ENCODE peak calls at places on chromosomes 5 and 9, in nine cellular contexts. B, G, A, C, P, L, E, R and Y are unnamed samples.

GRCh38 chr9:114852050-114852594 is 46.3 kb upstream of the TNFSF15 start:
- DNase-seq in C (no peak), B (no peak), G (no peak), R (peak; percentile 29), E (peak; percentile 66), L (no peak), P (peak; percentile 68), A (no peak), Y (no peak)

GRCh38 chr9:4857163-4857562 is 64.4 kb downstream of the RCL1 start:
- DNase-seq in P (no peak), G (no peak), E (no peak), L (no peak), B (no peak), R (no peak), C (no peak), A (no peak), Y (no peak)

GRCh38 chr9:123058834-123059233 is 25.4 kb downstream of the GPR21 start:
- DNase-seq in G (no peak), C (no peak), L (no peak), P (peak; percentile 65), B (no peak), R (no peak), A (no peak), E (no peak), Y (no peak)

GRCh38 chr9:119284118-119284517 is 85.1 kb downstream of the BRINP1 start:
- DNase-seq in E (no peak), B (no peak), P (no peak), R (no peak), G (peak; percentile 6), L (no peak), C (no peak), A (no peak), Y (no peak)

GRCh38 chr5:80057121-80057520 is 22.0 kb downstream of the THBS4 start:
- DNase-seq in E (no peak), L (no peak), P (no peak), C (no peak), R (no peak), B (no peak), G (no peak), A (no peak), Y (no peak)

GRCh38 chr5:142316051-142316450 is 8.8 kb downstream of the SPRY4 start:
- DNase-seq in L (no peak), A (no peak), C (no peak), P (no peak), R (no peak), E (no peak), G (no peak), B (no peak), Y (no peak)

GRCh38 chr9:15262581-15262980 is 44.4 kb downstream of the TTC39B start:
- DNase-seq in P (no peak), A (no peak), E (no peak), L (no peak), C (no peak), R (no peak), G (no peak), B (no peak), Y (no peak)

GRCh38 chr9:99105152-99106043 is 485 bp downstream of the TGFBR1 start:
- DNase-seq in R (peak; percentile 65), P (peak; percentile 90), C (peak; percentile 89), G (peak; percentile 52), A (peak; percentile 87), L (peak; percentile 88), E (peak; percentile 95), B (no peak), Y (peak; percentile 62)

GRCh38 chr5:139251281-139251687 is 42.3 kb upstream of the MATR3 start:
- DNase-seq in A (no peak), G (no peak), E (no peak), L (no peak), R (no peak), P (no peak), B (no peak), C (no peak), Y (no peak)

GRCh38 chr9:110538169-110538568 is 41.4 kb downstream of the SVEP1 start:
- DNase-seq in C (no peak), E (no peak), L (no peak), A (no peak), R (no peak), G (no peak), B (no peak), P (no peak), Y (no peak)

GRCh38 chr5:168822745-168823281 is 243.6 kb upstream of the PANK3 start:
- DNase-seq in L (no peak), R (no peak), G (no peak), E (no peak), A (no peak), B (no peak), C (no peak), P (no peak), Y (peak; percentile 46)

GRCh38 chr9:137316012-137316981 is 14.2 kb upstream of the NRARP start:
- DNase-seq in R (peak; percentile 15), L (peak; percentile 55), B (no peak), C (peak; percentile 74), A (peak; percentile 67), G (no peak), E (no peak), P (no peak), Y (peak; percentile 53)
- TF ChIP-seq POLR2A in R (no peak), L (no peak), B (no peak), C (no peak), A (no peak), G (no peak), E (no peak), P (no peak), Y (no peak)

GRCh38 chr9:125534934-125535701 is 171.9 kb downstream of the MAPKAP1 start:
- DNase-seq in B (no peak), A (no peak), C (no peak), G (no peak), E (peak; percentile 29), L (no peak), P (no peak), R (no peak), Y (no peak)
- H3K27ac ChIP-seq in B (no peak overlapping the region), A (no peak overlapping the region), C (peak overlapping the region; percentile 83), G (no peak overlapping the region), E (no peak overlapping the region), L (no peak overlapping the region), P (no peak overlapping the region), R (no peak overlapping the region), Y (no peak overlapping the region)

GRCh38 chr5:92559743-92560142 is 1021.3 kb downstream of the NR2F1-AS1 start:
- DNase-seq in C (no peak), L (no peak), G (no peak), P (no peak), B (peak; percentile 51), R (no peak), A (no peak), E (no peak), Y (no peak)
- TF ChIP-seq CTCF in C (no peak), L (no peak), G (no peak), P (no peak), B (peak; percentile 41), R (no peak), A (no peak), E (no peak), Y (no peak)

DNA sequence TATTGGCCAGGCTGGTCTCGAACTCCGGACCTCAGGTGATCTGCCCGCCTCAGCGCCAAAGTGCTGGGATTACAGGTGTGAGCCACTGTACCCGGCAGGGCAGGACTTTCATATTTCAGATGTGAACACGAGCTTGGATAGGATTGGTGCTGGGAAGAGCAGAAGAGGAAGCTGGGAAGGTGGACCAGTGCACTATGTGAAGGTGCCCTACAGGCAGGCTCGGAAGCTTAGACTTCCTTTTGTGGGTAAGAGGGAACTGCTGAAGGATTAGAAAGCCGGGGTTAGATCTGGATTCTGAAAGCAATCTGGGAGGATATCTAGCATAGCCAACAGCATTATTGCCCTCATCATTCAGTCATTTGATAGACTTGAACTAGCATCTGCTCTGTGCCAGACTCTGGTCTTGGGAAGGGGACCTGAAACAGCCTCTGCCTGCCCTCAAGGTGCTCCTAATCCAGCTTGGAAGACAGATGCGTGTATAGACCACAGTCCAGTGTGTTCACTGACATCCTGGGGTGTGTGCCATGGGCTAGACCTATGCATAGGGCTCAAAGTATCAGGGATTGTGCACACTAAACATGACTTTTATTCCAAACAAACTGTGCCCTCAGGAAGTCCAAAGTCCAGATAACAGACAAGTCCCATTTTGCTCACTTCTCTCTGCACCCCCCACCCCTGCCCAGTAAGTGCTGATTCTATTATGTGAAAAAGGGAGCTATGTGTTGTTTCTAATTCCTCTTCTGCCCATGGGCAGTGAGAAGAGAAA is 637 bp downstream of the CBY3 start:
- DNase-seq in E (no peak), C (no peak), P (no peak), L (no peak), B (no peak), A (no peak), G (peak; percentile 98), R (no peak), Y (no peak)
- TF ChIP-seq POLR2A in E (no peak), C (no peak), P (no peak), L (no peak), B (no peak), A (no peak), G (no peak), R (no peak), Y (no peak)

DNA sequence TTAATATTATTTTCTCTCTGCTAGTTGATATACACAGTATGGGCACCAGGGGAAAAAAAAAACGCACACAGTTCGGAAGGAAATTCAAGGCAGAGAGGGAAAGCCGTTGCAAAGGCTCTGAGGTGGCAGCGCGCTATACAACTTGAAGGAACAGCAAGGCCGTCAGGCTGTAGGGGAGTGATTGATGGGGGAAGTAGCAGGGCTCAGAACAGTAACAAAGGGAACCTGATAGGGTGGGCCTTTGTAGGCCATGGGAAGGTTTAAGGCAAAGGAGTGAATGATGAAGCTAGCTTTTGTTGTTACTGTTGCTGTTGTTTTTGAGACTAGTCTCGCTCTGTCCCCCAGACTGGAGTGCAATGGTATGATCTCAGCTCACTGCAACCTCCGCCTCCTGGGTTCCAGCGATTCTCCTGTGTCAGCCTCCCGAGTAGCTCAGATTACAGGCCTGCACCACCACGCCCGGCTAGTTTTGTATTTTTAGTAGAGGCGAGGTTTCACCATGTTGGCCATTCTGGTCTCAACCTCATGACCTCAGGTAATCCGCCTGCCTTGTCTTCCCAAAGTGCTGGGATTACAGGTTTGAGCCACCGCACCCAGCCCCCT is 27.0 kb downstream of the AQP7 start:
- DNase-seq in A (no peak), C (no peak), L (peak; percentile 38), P (no peak), E (no peak), B (peak; percentile 76), G (no peak), R (no peak), Y (no peak)
- H3K27ac ChIP-seq in A (no peak overlapping the region), C (no peak overlapping the region), L (no peak overlapping the region), P (peak overlapping the region; percentile 45), E (peak overlapping the region; percentile 46), B (peak overlapping the region; percentile 67), G (no peak overlapping the region), R (peak overlapping the region; percentile 79), Y (no peak overlapping the region)

DNA sequence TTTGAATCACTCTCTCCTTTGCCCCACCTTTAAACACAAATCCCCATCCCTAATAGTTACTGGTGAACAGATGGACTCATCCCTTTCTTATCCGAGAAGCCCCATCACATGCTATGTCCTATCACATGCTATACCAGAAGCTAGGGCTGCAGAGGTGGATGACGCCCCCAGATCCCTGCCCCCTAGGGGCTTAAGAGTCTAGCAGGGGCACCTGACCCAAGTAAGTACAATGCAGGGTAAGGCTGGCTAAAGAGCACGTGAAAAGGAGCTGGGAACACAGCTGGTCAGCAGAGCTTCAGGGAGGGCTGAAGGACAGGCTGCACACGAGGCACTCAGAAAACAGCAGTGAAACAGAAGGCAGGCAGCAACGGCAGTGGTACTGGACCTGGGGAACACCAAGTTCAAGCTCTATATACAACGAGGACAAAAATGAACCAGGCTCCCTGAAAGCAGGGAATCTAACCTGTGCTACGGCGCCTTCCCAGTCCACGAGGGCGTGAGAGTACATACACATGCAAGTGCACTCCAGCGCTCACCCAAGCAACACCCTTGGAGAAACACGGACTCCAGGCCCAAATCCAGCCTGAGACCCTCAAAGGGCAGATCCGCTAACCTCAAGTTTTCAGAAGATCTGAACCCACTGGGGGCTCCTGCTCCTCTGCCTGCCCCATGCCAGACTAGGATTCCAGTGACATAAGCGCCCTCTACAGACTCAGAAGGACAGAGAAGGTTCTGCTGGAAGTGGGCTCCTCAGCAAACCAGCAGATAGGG is 57.5 kb downstream of the PSMB7 start:
- DNase-seq in B (no peak), C (no peak), L (no peak), A (no peak), P (peak; percentile 17), G (no peak), E (no peak), R (no peak), Y (no peak)
- TF ChIP-seq CTCF in B (peak; percentile 32), C (no peak), L (no peak), A (no peak), P (no peak), G (peak; percentile 50), E (no peak), R (no peak), Y (no peak)